ENCODE peak calls at places on chromosomes 11 and 22, in four cellular contexts. Q is fibroblast of lung, X is transverse colon, F is heart right ventricle. W is an unnamed sample.
A peak's percentile ranks its signal among the peaks of the same experiment; 100 is the strongest.

GRCh38 chr11:77196961-77197360 is 68.9 kb downstream of the MYO7A start:
- DNase-seq in X (no peak), F (no peak), Q (no peak), W (no peak)

GRCh38 chr22:42269407-42270177 is 861 bp downstream of the TCF20 start:
- DNase-seq in X (peak; percentile 84), Q (no peak), F (peak; percentile 27), W (peak; percentile 45)

GRCh38 chr11:117780456-117780855 is 16.6 kb downstream of the DSCAML1 start:
- DNase-seq in F (no peak), X (no peak), Q (no peak), W (no peak)

GRCh38 chr11:57476223-57476882 is 16.0 kb downstream of the RTN4RL2 start:
- DNase-seq in Q (no peak), F (no peak), X (peak; percentile 50), W (peak; percentile 64)

GRCh38 chr11:57458410-57459111 is 1.8 kb upstream of the RTN4RL2 start:
- DNase-seq in F (peak; percentile 52), X (peak; percentile 56), Q (no peak), W (peak; percentile 46)

GRCh38 chr11:111119751-111120150 is 125.8 kb upstream of the POU2AF2 start:
- DNase-seq in X (no peak), Q (no peak), F (no peak), W (no peak)

GRCh38 chr11:46009647-46010046 is 87.2 kb downstream of the LARGE2 start:
- DNase-seq in Q (no peak), X (no peak), F (no peak), W (no peak)

GRCh38 chr11:119284344-119285157 is 32.4 kb downstream of the MCAM start:
- DNase-seq in F (no peak), Q (peak; percentile 63), X (no peak), W (no peak)

GRCh38 chr22:45208993-45209838 is 31.5 kb downstream of the KIAA0930 start:
- DNase-seq in X (no peak), F (no peak), Q (peak; percentile 79), W (no peak)

GRCh38 chr11:86688398-86689179 is 16.2 kb upstream of the ME3 start:
- DNase-seq in Q (peak; percentile 72), X (no peak), F (no peak), W (no peak)

GRCh38 chr22:46373838-46374662 is 38.5 kb downstream of the TRMU start:
- DNase-seq in Q (no peak), X (peak; percentile 74), F (no peak), W (no peak)

GRCh38 chr11:47106839-47107520 is 69.7 kb downstream of the ARFGAP2 start:
- DNase-seq in F (no peak), X (no peak), Q (no peak), W (no peak)

GRCh38 chr11:26569646-26570045 is 2.4 kb downstream of the MUC15 start:
- DNase-seq in F (no peak), X (no peak), Q (no peak), W (no peak)

GRCh38 chr11:111870887-111871692 is at the start of gene ALG9:
- DNase-seq in X (peak; percentile 84), Q (peak; percentile 88), F (peak; percentile 90), W (peak; percentile 88)

GRCh38 chr22:37570661-37570976 is 9.3 kb downstream of the LGALS2 start:
- DNase-seq in Q (no peak), X (no peak), F (no peak), W (no peak)

GRCh38 chr22:23067691-23068090 is 2.6 kb upstream of the GNAZ start:
- DNase-seq in F (peak; percentile 3), Q (no peak), X (no peak), W (no peak)

GRCh38 chr22:22527312-22527711 is 7.2 kb upstream of the ZNF280A start:
- DNase-seq in X (no peak), Q (no peak), F (no peak), W (no peak)

GRCh38 chr22:19912236-19912999 is 29.2 kb upstream of the COMT start:
- DNase-seq in Q (no peak), X (no peak), F (no peak), W (no peak)

GRCh38 chr11:55895216-55895615 is 12.1 kb downstream of the TRIM51 start:
- DNase-seq in Q (no peak), F (no peak), X (no peak), W (no peak)

GRCh38 chr22:42747701-42748513 is 27.2 kb upstream of the A4GALT start:
- DNase-seq in F (peak; percentile 57), Q (peak; percentile 77), X (no peak), W (no peak)

GRCh38 chr11:85182437-85183109 is 444.6 kb downstream of the DLG2 start:
- DNase-seq in Q (peak; percentile 20), X (no peak), F (no peak), W (no peak)

GRCh38 chr11:67651976-67652895 is 1.7 kb upstream of the ACY3 start:
- DNase-seq in X (peak; percentile 32), F (no peak), Q (no peak), W (no peak)

GRCh38 chr11:47185305-47186075 is 744 bp downstream of the PACSIN3 start:
- DNase-seq in F (peak; percentile 86), Q (peak; percentile 72), X (peak; percentile 39), W (peak; percentile 91)

GRCh38 chr11:116481126-116481644 is 291.6 kb downstream of the BUD13 start:
- DNase-seq in Q (no peak), F (no peak), X (no peak), W (no peak)

GRCh38 chr11:124646148-124646547 is 23.5 kb downstream of the TBRG1 start:
- DNase-seq in F (no peak), X (no peak), Q (no peak), W (no peak)

GRCh38 chr11:118807800-118808778 is 17.1 kb upstream of the DDX6 start:
- DNase-seq in Q (no peak), X (no peak), F (no peak), W (no peak)

GRCh38 chr11:61392991-61393595 is 706 bp downstream of the TMEM216 start:
- DNase-seq in F (no peak), Q (peak; percentile 23), X (no peak), W (no peak)

GRCh38 chr11:10307411-10308207 is 2.7 kb downstream of the ADM start:
- DNase-seq in X (peak; percentile 89), Q (peak; percentile 92), F (peak; percentile 80), W (peak; percentile 88)

GRCh38 chr11:101456812-101457211 is 127.0 kb downstream of the TRPC6 start:
- DNase-seq in F (no peak), X (no peak), Q (peak; percentile 64), W (no peak)

GRCh38 chr11:96278039-96278897 is 64.7 kb downstream of the MAML2 start:
- DNase-seq in X (no peak), F (no peak), Q (peak; percentile 55), W (no peak)

GRCh38 chr11:2379471-2380174 is 2.5 kb downstream of the CD81 start:
- DNase-seq in F (no peak), X (no peak), Q (peak; percentile 9), W (peak; percentile 27)

GRCh38 chr11:114275295-114275694 is 20.9 kb upstream of the NNMT start:
- DNase-seq in X (no peak), F (no peak), Q (no peak), W (no peak)

GRCh38 chr11:115226556-115226955 is 277.7 kb downstream of the CADM1 start:
- DNase-seq in F (no peak), Q (peak; percentile 34), X (no peak), W (no peak)

GRCh38 chr11:316891-317291 is 3.1 kb downstream of the IFITM1 start:
- DNase-seq in F (no peak), Q (no peak), X (no peak), W (no peak)
- H3K27ac ChIP-seq in F (peak overlapping the region; percentile 94), Q (no peak overlapping the region), X (peak overlapping the region; percentile 89), W (peak overlapping the region; percentile 90)

GRCh38 chr11:128054323-128054910 is 532.9 kb downstream of the ETS1 start:
- DNase-seq in X (no peak), F (no peak), Q (no peak), W (no peak)
- H3K4me3 ChIP-seq in X (no peak overlapping the region), F (no peak overlapping the region), Q (no peak overlapping the region), W (no peak overlapping the region)

GRCh38 chr22:31343235-31344191 is 2.6 kb downstream of the PATZ1 start:
- DNase-seq in F (peak; percentile 41), Q (peak; percentile 22), X (peak; percentile 81), W (peak; percentile 36)

GRCh38 chr22:31340360-31340759 is 5.8 kb downstream of the PATZ1 start:
- DNase-seq in X (no peak), F (no peak), Q (no peak), W (no peak)

GRCh38 chr22:31342389-31343125 is 3.6 kb downstream of the PATZ1 start:
- DNase-seq in X (no peak), F (no peak), Q (no peak), W (no peak)

GRCh38 chr22:31340765-31341247 is 5.3 kb downstream of the PATZ1 start:
- DNase-seq in F (no peak), X (no peak), Q (no peak), W (no peak)

DNA sequence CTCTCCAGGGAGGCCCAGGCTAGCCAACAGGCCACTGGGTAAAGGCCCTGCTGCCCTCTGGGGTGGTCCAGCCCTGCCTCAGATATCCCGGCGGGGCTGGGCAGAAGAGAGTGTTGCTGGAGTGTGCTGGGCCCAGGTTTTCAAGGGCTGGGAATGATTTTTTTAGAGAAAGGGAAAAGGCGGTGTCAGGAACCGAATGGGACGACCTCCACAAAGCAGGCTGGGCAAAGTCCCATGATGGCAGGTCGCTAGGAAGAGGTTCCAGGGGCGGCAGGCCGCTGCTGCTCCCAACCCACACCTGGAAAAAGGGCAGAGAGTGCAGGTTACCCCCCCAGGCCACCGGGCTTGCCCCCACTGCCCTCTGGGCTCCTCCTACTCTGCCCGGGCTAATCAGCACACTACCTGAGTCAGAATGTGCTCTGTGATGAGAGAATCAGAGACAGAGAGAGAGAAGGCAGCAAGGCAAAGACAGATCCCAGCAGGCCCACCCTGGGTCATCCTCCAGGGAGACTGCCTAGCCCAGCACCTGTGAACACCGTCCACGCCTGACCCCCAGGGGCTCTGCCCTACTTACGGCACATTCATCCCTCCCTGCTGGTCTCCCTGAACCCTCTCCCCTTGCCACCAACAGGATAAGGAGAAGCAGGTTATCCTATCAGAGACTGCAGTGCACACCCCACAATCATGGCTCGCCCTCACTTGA is 4.6 kb downstream of the PATZ1 start:
- DNase-seq in Q (no peak), X (no peak), F (no peak), W (no peak)
- H3K36me3 ChIP-seq in Q (peaks cover 13% of the 10 kb centered on the region), X (no peaks in the 10 kb centered on the region), F (peaks cover 56% of the 10 kb centered on the region), W (peaks cover 8% of the 10 kb centered on the region)

GRCh38 chr11:34357646-34358257 is at the start of gene ABTB2:
- DNase-seq in Q (peak; percentile 97), X (peak; percentile 99), F (peak; percentile 98), W (peak; percentile 98)

GRCh38 chr11:34360056-34360455 is 2.2 kb upstream of the ABTB2 start:
- DNase-seq in X (no peak), F (no peak), Q (no peak), W (no peak)

GRCh38 chr11:34359548-34359891 is 1.7 kb upstream of the ABTB2 start:
- DNase-seq in X (no peak), Q (no peak), F (no peak), W (no peak)

GRCh38 chr11:34358258-34358665 is 452 bp upstream of the ABTB2 start:
- DNase-seq in F (peak; percentile 38), X (peak; percentile 67), Q (peak; percentile 61), W (no peak)

GRCh38 chr11:34358666-34359547 is 1.1 kb upstream of the ABTB2 start:
- DNase-seq in X (peak; percentile 73), Q (peak; percentile 85), F (peak; percentile 70), W (peak; percentile 84)
- H3K27ac ChIP-seq in X (peak overlapping the region; percentile 76), Q (no peak overlapping the region), F (peak overlapping the region; percentile 31), W (no peak overlapping the region)

GRCh38 chr11:122157540-122158173 is 41.6 kb upstream of the BLID start:
- DNase-seq in F (no peak), Q (peak; percentile 55), X (no peak), W (no peak)
- H3K4me3 ChIP-seq in F (peak overlapping the region; percentile 33), Q (peak overlapping the region; percentile 36), X (peak overlapping the region; percentile 19), W (peak overlapping the region; percentile 42)

W was measured in heart left ventricle.